ENCODE peak calls at places on chromosomes 11 and 22, in four cellular contexts. M is HepG2, G is HCT116, K is GM12878. U is an unnamed sample.

GRCh38 chr11:18669211-18669593 is 29.4 kb upstream of the TMEM86A start:
- DNase-seq in K (no peak), G (peak; percentile 46), M (no peak), U (no peak)

GRCh38 chr11:128942272-128942612 is 429 bp downstream of the TP53AIP1 start:
- DNase-seq in K (no peak), M (no peak), G (no peak), U (no peak)

GRCh38 chr22:29716814-29717213 is 3.0 kb upstream of the CABP7 start:
- DNase-seq in M (peak; percentile 84), K (no peak), G (peak; percentile 24), U (peak; percentile 81)

GRCh38 chr22:47299879-47300697 is 537.6 kb downstream of the TBC1D22A start:
- DNase-seq in G (no peak), M (no peak), K (no peak), U (no peak)

GRCh38 chr11:3955299-3955665 is 99.8 kb downstream of the STIM1 start:
- DNase-seq in G (no peak), K (no peak), M (no peak), U (no peak)

GRCh38 chr11:71937826-71938225 is 9.0 kb downstream of the RNF121 start:
- DNase-seq in K (no peak), M (no peak), G (no peak), U (no peak)

GRCh38 chr11:119175493-119176077 is 7.1 kb downstream of the NLRX1 start:
- DNase-seq in M (no peak), G (no peak), K (no peak), U (no peak)

GRCh38 chr11:101912823-101913284 is 2.0 kb upstream of the CEP126 start:
- DNase-seq in M (peak; percentile 45), G (no peak), K (no peak), U (no peak)

GRCh38 chr22:40156001-40156516 is 21.7 kb upstream of the TNRC6B start:
- DNase-seq in M (peak; percentile 93), K (no peak), G (peak; percentile 51), U (peak; percentile 75)

GRCh38 chr11:84719935-84720577 is 907.1 kb downstream of the DLG2 start:
- DNase-seq in G (no peak), M (no peak), K (no peak), U (no peak)

GRCh38 chr11:3913921-3914320 is 58.5 kb downstream of the STIM1 start:
- DNase-seq in M (peak; percentile 18), G (no peak), K (no peak), U (no peak)

GRCh38 chr22:44730490-44731356 is 21.7 kb upstream of the ARHGAP8 start:
- DNase-seq in M (no peak), K (no peak), G (no peak), U (no peak)

GRCh38 chr11:118634435-118635236 is 27.2 kb downstream of the PHLDB1 start:
- DNase-seq in K (no peak), M (peak; percentile 41), G (no peak), U (peak; percentile 67)

GRCh38 chr11:14973621-14974020 is 1.5 kb upstream of the CALCA start:
- DNase-seq in G (no peak), K (no peak), M (no peak), U (no peak)
- H3K4me3 ChIP-seq in G (no peak overlapping the region), K (no peak overlapping the region), M (no peak overlapping the region), U (no peak overlapping the region)

GRCh38 chr11:35661539-35661938 is 1.0 kb upstream of the TRIM44 start:
- DNase-seq in K (no peak), M (no peak), G (no peak), U (no peak)
- H2AFZ ChIP-seq in K (peak overlapping the region; percentile 78), M (peak overlapping the region; percentile 75), G (peak overlapping the region; percentile 87), U (no peak overlapping the region)

GRCh38 chr11:126506789-126507188 is 151.3 kb downstream of the ST3GAL4 start:
- DNase-seq in G (no peak), M (no peak), K (no peak), U (no peak)
- H3K4me3 ChIP-seq in G (no peak overlapping the region), M (no peak overlapping the region), K (no peak overlapping the region), U (no peak overlapping the region)

GRCh38 chr11:11782532-11783110 is 59.2 kb upstream of the USP47 start:
- DNase-seq in K (no peak), G (no peak), M (no peak), U (no peak)
- H2AFZ ChIP-seq in K (no peak overlapping the region), G (no peak overlapping the region), M (no peak overlapping the region), U (no peak overlapping the region)

DNA sequence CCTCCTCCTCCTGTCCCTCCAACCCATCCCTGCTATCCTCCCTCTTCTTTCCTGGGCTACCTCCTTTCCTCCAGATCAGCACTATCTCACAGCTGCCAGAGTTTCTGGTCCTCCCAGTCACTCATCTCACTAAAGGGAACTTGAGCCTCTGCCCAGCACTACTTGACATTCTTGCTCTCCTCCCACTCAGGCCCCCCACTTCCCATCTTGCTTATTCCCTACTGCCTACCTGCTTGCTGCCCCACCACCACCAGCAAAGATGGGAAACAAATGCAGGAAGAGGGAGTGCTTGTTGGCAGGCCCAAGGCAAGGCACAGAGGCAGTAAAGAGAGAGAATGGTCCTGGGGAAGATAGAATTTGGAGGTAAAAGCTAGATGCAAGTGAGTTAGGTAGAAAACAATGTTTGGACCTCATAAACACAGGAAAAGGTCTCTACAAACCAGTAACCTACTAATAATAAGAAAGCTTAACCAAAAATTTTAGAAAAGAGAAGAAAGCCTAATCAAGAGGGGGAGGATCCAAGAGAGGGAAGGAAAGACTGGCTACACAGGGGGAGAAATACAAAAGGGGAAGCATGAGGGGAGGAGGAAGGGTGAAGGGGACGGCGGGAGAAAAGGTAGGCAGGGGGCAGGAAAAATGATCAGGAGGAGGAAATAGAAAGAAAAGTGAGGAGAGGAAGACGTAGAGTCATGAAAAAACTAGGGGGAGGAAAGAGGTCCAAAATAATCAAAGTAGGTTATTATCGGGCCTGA is 63.6 kb downstream of the PAK1 start:
- DNase-seq in M (no peak), G (no peak), K (no peak), U (no peak)
- H3K4me3 ChIP-seq in M (no peak overlapping the region), G (peak overlapping the region; percentile 5), K (peak overlapping the region; percentile 93), U (no peak overlapping the region)

GRCh38 chr11:134120143-134120850 is 51.4 kb downstream of the JAM3 start:
- DNase-seq in G (no peak), K (no peak), M (no peak), U (peak; percentile 64)

GRCh38 chr11:134120921-134121526 is 52.2 kb downstream of the JAM3 start:
- DNase-seq in M (no peak), K (no peak), G (no peak), U (no peak)

GRCh38 chr11:134126197-134126822 is 57.4 kb downstream of the JAM3 start:
- DNase-seq in G (no peak), M (no peak), K (no peak), U (no peak)

GRCh38 chr11:134125507-134125906 is 56.6 kb downstream of the JAM3 start:
- DNase-seq in G (no peak), K (no peak), M (no peak), U (no peak)

GRCh38 chr11:134124660-134125451 is 56.0 kb downstream of the JAM3 start:
- DNase-seq in K (no peak), M (no peak), G (no peak), U (no peak)
- H2AFZ ChIP-seq in K (no peak overlapping the region), M (no peak overlapping the region), G (no peak overlapping the region), U (peak overlapping the region; percentile 59)

DNA sequence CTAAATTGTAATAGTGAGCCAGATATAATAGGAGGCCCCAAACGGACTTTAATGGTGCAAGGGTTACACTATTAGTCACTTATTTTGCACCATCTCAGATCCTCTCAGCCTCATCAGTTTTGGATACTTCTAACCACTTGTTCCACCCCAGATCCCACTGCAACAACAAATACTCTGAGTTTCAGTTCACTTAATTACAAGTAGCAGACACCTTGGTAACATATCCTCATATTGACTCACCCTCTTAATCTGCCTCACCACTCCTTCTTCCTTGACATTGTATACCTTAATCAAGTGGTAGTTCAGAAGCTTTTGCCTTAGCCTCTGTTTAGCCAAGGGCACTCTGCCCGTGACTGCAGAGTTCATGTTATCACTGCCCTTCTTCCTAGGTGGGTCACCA is 256.1 kb upstream of the UBASH3B start:
- DNase-seq in K (peak; percentile 48), G (no peak), M (no peak), U (no peak)
- H3K4me3 ChIP-seq in K (no peak overlapping the region), G (no peak overlapping the region), M (no peak overlapping the region), U (no peak overlapping the region)

U was measured in trophoblast cell.